ENCODE peak calls at places on chromosomes 7 and 10, in five cellular contexts. W, D, F, B and S are unnamed samples.

GRCh38 chr7:48154792-48155413 is 16.4 kb upstream of the ABCA13 start:
- DNase-seq in W (peak; percentile 52), B (no peak), D (no peak), F (peak; percentile 66), S (peak; percentile 30)

GRCh38 chr10:132146271-132146671 is 40.5 kb upstream of the DPYSL4 start:
- DNase-seq in W (no peak), F (no peak), B (no peak), D (no peak), S (no peak)

GRCh38 chr7:90681336-90682019 is 85.4 kb downstream of the CDK14 start:
- DNase-seq in F (no peak), W (no peak), B (no peak), D (no peak), S (no peak)

GRCh38 chr7:101518348-101518747 is 110.7 kb downstream of the MYL10 start:
- DNase-seq in D (no peak), B (no peak), F (no peak), W (no peak), S (no peak)

GRCh38 chr10:80280071-80280800 is 9.2 kb downstream of the MAT1A start:
- DNase-seq in D (no peak), F (no peak), B (no peak), W (no peak), S (no peak)

GRCh38 chr10:75853085-75853484 is 421.7 kb downstream of the LRMDA start:
- DNase-seq in B (no peak), D (no peak), W (no peak), F (no peak), S (no peak)

GRCh38 chr10:80173441-80173840 is 31.9 kb downstream of the ANXA11 start:
- DNase-seq in F (no peak), W (no peak), B (peak; percentile 50), D (no peak), S (no peak)

GRCh38 chr7:30466266-30466665 is 12.3 kb downstream of the NOD1 start:
- DNase-seq in F (no peak), B (no peak), W (no peak), D (no peak), S (no peak)

GRCh38 chr7:131002600-131002999 is 268.6 kb upstream of the KLF14 start:
- DNase-seq in B (no peak), W (no peak), D (no peak), F (no peak), S (no peak)

GRCh38 chr10:22379059-22379458 is 33.8 kb downstream of the SPAG6 start:
- DNase-seq in W (no peak), D (no peak), F (no peak), B (no peak), S (no peak)

GRCh38 chr10:51073461-51074237 is 638 bp upstream of the PRKG1 start:
- DNase-seq in W (peak; percentile 31), F (peak; percentile 4), D (no peak), B (no peak), S (no peak)

GRCh38 chr7:55572378-55573233 is at the start of gene VOPP1:
- DNase-seq in D (peak; percentile 26), W (peak; percentile 81), F (peak; percentile 84), B (peak; percentile 81), S (peak; percentile 62)

GRCh38 chr10:69056129-69056528 is 31.8 kb upstream of the SRGN start:
- DNase-seq in W (peak; percentile 18), D (no peak), B (no peak), F (no peak), S (no peak)

GRCh38 chr7:93736970-93737369 is 153.6 kb downstream of the TFPI2 start:
- DNase-seq in D (no peak), F (no peak), B (no peak), W (no peak), S (no peak)

GRCh38 chr10:74754397-74754796 is 72.0 kb upstream of the KAT6B start:
- DNase-seq in F (no peak), D (no peak), B (no peak), W (no peak), S (no peak)

GRCh38 chr7:71343821-71344341 is 211.9 kb downstream of the GALNT17 start:
- DNase-seq in F (no peak), D (no peak), B (no peak), W (no peak), S (no peak)

GRCh38 chr7:108805808-108806397 is 236.2 kb downstream of the DNAJB9 start:
- DNase-seq in W (peak; percentile 48), B (no peak), F (no peak), D (no peak), S (no peak)

GRCh38 chr7:32204361-32205018 is 134.3 kb upstream of the PDE1C start:
- DNase-seq in B (peak; percentile 64), D (peak; percentile 21), W (peak; percentile 83), F (peak; percentile 37), S (no peak)

GRCh38 chr10:33703897-33704825 is 369.7 kb upstream of the NRP1 start:
- DNase-seq in W (peak; percentile 60), F (no peak), B (no peak), D (no peak), S (no peak)

GRCh38 chr7:41858196-41858595 is 155.3 kb upstream of the INHBA start:
- DNase-seq in W (no peak), F (no peak), D (no peak), B (no peak), S (no peak)

GRCh38 chr10:17061418-17061817 is 68.2 kb downstream of the CUBN start:
- DNase-seq in F (no peak), D (no peak), W (peak; percentile 18), B (no peak), S (no peak)

GRCh38 chr7:46784746-46785145 is 797.2 kb downstream of the TNS3 start:
- DNase-seq in F (peak; percentile 30), W (peak; percentile 94), D (no peak), B (no peak), S (no peak)

GRCh38 chr7:135558337-135558767 is 635 bp downstream of the NUP205 start:
- DNase-seq in W (peak; percentile 61), B (peak; percentile 70), D (peak; percentile 23), F (peak; percentile 70), S (peak; percentile 70)

GRCh38 chr10:86946215-86947170 is 10.9 kb downstream of the MMRN2 start:
- DNase-seq in B (peak; percentile 8), F (no peak), D (no peak), W (peak; percentile 29), S (no peak)